ENCODE peak calls at places on chromosome 18, in ten cellular contexts. One of them, this sample, is unnamed.

GRCh38 chr18:47730795-47731194 is 199.7 kb downstream of the SMAD2 start:
- DNase-seq in NCI-H1105 treated with DMSO at 0.1 percent for 48 hours: no peak
- DNase-seq in iPS DF 6.9: no peak
- DNase-seq in germinal center: no peak
- DNase-seq in T-helper 9 cell: no peak
- DNase-seq in Right ventricle myocardium superior: no peak
- DNase-seq in mesendoderm: peak
- DNase-seq in M059J: peak
- DNase-seq in HAP-1: no peak
- DNase-seq in NCI-H2171 treated with DMSO at 0.1 percent for 48 hours: no peak
- DNase-seq in this sample: no peak

GRCh38 chr18:7872569-7872968 is 305.5 kb downstream of the PTPRM start:
- DNase-seq in mesendoderm: peak
- DNase-seq in germinal center: no peak
- DNase-seq in T-helper 9 cell: no peak
- DNase-seq in Right ventricle myocardium superior: no peak
- DNase-seq in iPS DF 6.9: no peak
- DNase-seq in M059J: peak
- DNase-seq in HAP-1: no peak
- DNase-seq in NCI-H2171 treated with DMSO at 0.1 percent for 48 hours: peak
- DNase-seq in NCI-H1105 treated with DMSO at 0.1 percent for 48 hours: no peak
- DNase-seq in this sample: peak

GRCh38 chr18:11327656-11328055 is 178.3 kb upstream of the PIEZO2 start:
- DNase-seq in Right ventricle myocardium superior: no peak
- DNase-seq in T-helper 9 cell: no peak
- DNase-seq in M059J: peak
- DNase-seq in NCI-H2171 treated with DMSO at 0.1 percent for 48 hours: no peak
- DNase-seq in HAP-1: no peak
- DNase-seq in NCI-H1105 treated with DMSO at 0.1 percent for 48 hours: peak
- DNase-seq in iPS DF 6.9: no peak
- DNase-seq in germinal center: no peak
- DNase-seq in mesendoderm: no peak
- DNase-seq in this sample: no peak

GRCh38 chr18:45004531-45004930 is 323.8 kb downstream of the SETBP1 start:
- DNase-seq in Right ventricle myocardium superior: no peak
- DNase-seq in germinal center: no peak
- DNase-seq in T-helper 9 cell: no peak
- DNase-seq in NCI-H2171 treated with DMSO at 0.1 percent for 48 hours: no peak
- DNase-seq in HAP-1: no peak
- DNase-seq in M059J: no peak
- DNase-seq in mesendoderm: no peak
- DNase-seq in iPS DF 6.9: no peak
- DNase-seq in NCI-H1105 treated with DMSO at 0.1 percent for 48 hours: no peak
- DNase-seq in this sample: no peak

GRCh38 chr18:59478591-59478990 is 119.5 kb upstream of the LMAN1 start:
- DNase-seq in NCI-H2171 treated with DMSO at 0.1 percent for 48 hours: no peak
- DNase-seq in T-helper 9 cell: no peak
- DNase-seq in germinal center: no peak
- DNase-seq in iPS DF 6.9: no peak
- DNase-seq in M059J: no peak
- DNase-seq in HAP-1: no peak
- DNase-seq in mesendoderm: no peak
- DNase-seq in NCI-H1105 treated with DMSO at 0.1 percent for 48 hours: no peak
- DNase-seq in Right ventricle myocardium superior: no peak
- DNase-seq in this sample: peak

GRCh38 chr18:48913201-48913600 is 37.6 kb downstream of the SMAD7 start:
- DNase-seq in NCI-H2171 treated with DMSO at 0.1 percent for 48 hours: no peak
- DNase-seq in M059J: no peak
- DNase-seq in T-helper 9 cell: peak
- DNase-seq in iPS DF 6.9: no peak
- DNase-seq in NCI-H1105 treated with DMSO at 0.1 percent for 48 hours: no peak
- DNase-seq in germinal center: no peak
- DNase-seq in HAP-1: no peak
- DNase-seq in mesendoderm: no peak
- DNase-seq in Right ventricle myocardium superior: no peak
- DNase-seq in this sample: no peak

GRCh38 chr18:75931079-75931478 is 503.6 kb upstream of the SMIM21 start:
- DNase-seq in germinal center: no peak
- DNase-seq in HAP-1: no peak
- DNase-seq in Right ventricle myocardium superior: no peak
- DNase-seq in NCI-H1105 treated with DMSO at 0.1 percent for 48 hours: no peak
- DNase-seq in iPS DF 6.9: no peak
- DNase-seq in mesendoderm: no peak
- DNase-seq in T-helper 9 cell: no peak
- DNase-seq in M059J: no peak
- DNase-seq in NCI-H2171 treated with DMSO at 0.1 percent for 48 hours: no peak
- DNase-seq in this sample: no peak

GRCh38 chr18:10101729-10102128 is 187.9 kb downstream of the VAPA start:
- DNase-seq in NCI-H2171 treated with DMSO at 0.1 percent for 48 hours: no peak
- DNase-seq in HAP-1: no peak
- DNase-seq in NCI-H1105 treated with DMSO at 0.1 percent for 48 hours: no peak
- DNase-seq in iPS DF 6.9: no peak
- DNase-seq in mesendoderm: peak
- DNase-seq in germinal center: no peak
- DNase-seq in M059J: no peak
- DNase-seq in Right ventricle myocardium superior: no peak
- DNase-seq in T-helper 9 cell: no peak
- DNase-seq in this sample: no peak

GRCh38 chr18:8661754-8662573 is 43.4 kb upstream of the MTCL1 start:
- DNase-seq in M059J: peak
- DNase-seq in iPS DF 6.9: peak
- DNase-seq in germinal center: no peak
- DNase-seq in T-helper 9 cell: no peak
- DNase-seq in NCI-H2171 treated with DMSO at 0.1 percent for 48 hours: peak
- DNase-seq in mesendoderm: peak
- DNase-seq in HAP-1: peak
- DNase-seq in NCI-H1105 treated with DMSO at 0.1 percent for 48 hours: peak
- DNase-seq in Right ventricle myocardium superior: no peak
- DNase-seq in this sample: no peak

GRCh38 chr18:25786778-25787177 is 303.6 kb downstream of the SS18 start:
- DNase-seq in mesendoderm: no peak
- DNase-seq in iPS DF 6.9: no peak
- DNase-seq in HAP-1: no peak
- DNase-seq in M059J: peak
- DNase-seq in NCI-H1105 treated with DMSO at 0.1 percent for 48 hours: no peak
- DNase-seq in Right ventricle myocardium superior: no peak
- DNase-seq in germinal center: no peak
- DNase-seq in T-helper 9 cell: no peak
- DNase-seq in NCI-H2171 treated with DMSO at 0.1 percent for 48 hours: no peak
- DNase-seq in this sample: no peak

GRCh38 chr18:2559249-2559648 is 12.1 kb downstream of the METTL4 start:
- DNase-seq in Right ventricle myocardium superior: no peak
- DNase-seq in NCI-H2171 treated with DMSO at 0.1 percent for 48 hours: no peak
- DNase-seq in NCI-H1105 treated with DMSO at 0.1 percent for 48 hours: no peak
- DNase-seq in HAP-1: no peak
- DNase-seq in T-helper 9 cell: no peak
- DNase-seq in germinal center: no peak
- DNase-seq in iPS DF 6.9: no peak
- DNase-seq in mesendoderm: no peak
- DNase-seq in M059J: no peak
- DNase-seq in this sample: no peak